ENCODE peak calls at places on chromosomes 13 and 19, in seven cellular contexts. V is stomach, Y is MG63, M is heart left ventricle, A is PC-3, H is GM12878, E is lung. J is an unnamed sample. For H3K9me3, the result is how much of the 10 kb centered on the place peaks cover.

GRCh38 chr19:2625434-2625833 is 77.1 kb downstream of the GNG7 start:
- DNase-seq in V (peak), Y (no peak), M (peak), A (no peak), H (no peak), E (no peak), J (no peak)

GRCh38 chr19:5120321-5120720 is 151.4 kb downstream of the KDM4B start:
- DNase-seq in V (no peak), Y (no peak), M (no peak), A (no peak), H (no peak), E (no peak), J (no peak)

GRCh38 chr19:16419671-16420394 is 51.9 kb downstream of the EPS15L1 start:
- DNase-seq in V (no peak), Y (no peak), M (no peak), A (no peak), H (no peak), E (no peak), J (no peak)

GRCh38 chr13:51246411-51247298 is 24.5 kb downstream of the FAM124A start:
- DNase-seq in V (no peak), Y (no peak), M (peak), A (no peak), H (no peak), E (no peak), J (no peak)

GRCh38 chr13:94712812-94713555 is 639 bp upstream of the SOX21 start:
- DNase-seq in V (peak), Y (peak), M (no peak), A (peak), H (no peak), E (no peak), J (no peak)

GRCh38 chr19:29431332-29431731 is 94.5 kb upstream of the VSTM2B start:
- DNase-seq in V (no peak), Y (no peak), M (no peak), A (no peak), H (no peak), E (no peak), J (no peak)

GRCh38 chr19:7454998-7455397 is 33.8 kb downstream of the PEX11G start:
- DNase-seq in V (no peak), Y (no peak), M (no peak), A (no peak), H (no peak), E (no peak), J (no peak)

GRCh38 chr13:73717632-73718031 is 416.6 kb downstream of the KLF12 start:
- DNase-seq in V (no peak), Y (no peak), M (no peak), A (peak), H (no peak), E (no peak), J (no peak)

GRCh38 chr13:110137677-110138008 is 169.3 kb downstream of the COL4A1 start:
- DNase-seq in V (no peak), Y (no peak), M (peak), A (peak), H (no peak), E (no peak), J (no peak)

GRCh38 chr19:1601613-1602064 is 3.6 kb downstream of the UQCR11 start:
- DNase-seq in V (no peak), Y (no peak), M (no peak), A (peak), H (no peak), E (no peak), J (no peak)

GRCh38 chr19:16161848-16162247 is 11.5 kb downstream of the CIB3 start:
- DNase-seq in V (no peak), Y (peak), M (no peak), A (peak), H (no peak), E (no peak), J (no peak)

GRCh38 chr19:18831524-18832330 is at the start of gene UPF1:
- DNase-seq in V (peak), Y (peak), M (peak), A (peak), H (no peak), E (peak), J (peak)

GRCh38 chr13:23899555-23899954 is 2.3 kb upstream of the C1QTNF9B start:
- DNase-seq in V (no peak), Y (peak), M (no peak), A (peak), H (no peak), E (no peak), J (no peak)

GRCh38 chr13:42524487-42525034 is 49.4 kb upstream of the TNFSF11 start:
- DNase-seq in V (no peak), Y (peak), M (no peak), A (peak), H (peak), E (no peak), J (no peak)

GRCh38 chr13:46521921-46522691 is 30.9 kb upstream of the LRCH1 start:
- DNase-seq in V (no peak), Y (peak), M (peak), A (no peak), H (no peak), E (no peak), J (no peak)

GRCh38 chr19:56566904-56567273 is 379 bp upstream of the ZNF470 start:
- DNase-seq in V (peak), Y (peak), M (peak), A (no peak), H (no peak), E (peak), J (no peak)

GRCh38 chr19:42197375-42197817 is 20.1 kb downstream of the DEDD2 start:
- DNase-seq in V (no peak), Y (no peak), M (no peak), A (no peak), H (no peak), E (no peak), J (no peak)

GRCh38 chr13:32045963-32046785 is 14.6 kb downstream of the FRY start:
- DNase-seq in V (no peak), Y (no peak), M (no peak), A (no peak), H (no peak), E (no peak), J (no peak)

GRCh38 chr13:23159587-23160240 is 21.1 kb upstream of the SGCG start:
- DNase-seq in V (no peak), Y (peak), M (no peak), A (no peak), H (no peak), E (no peak), J (no peak)

GRCh38 chr13:33284016-33284415 is 1.5 kb downstream of the STARD13 start:
- DNase-seq in V (no peak), Y (no peak), M (no peak), A (no peak), H (no peak), E (no peak), J (no peak)

GRCh38 chr13:46166221-46166584 is 15.8 kb downstream of the LCP1 start:
- DNase-seq in V (no peak), Y (no peak), M (no peak), A (no peak), H (no peak), E (no peak), J (no peak)

GRCh38 chr19:35509861-35510625 is 3.4 kb downstream of the DMKN start:
- DNase-seq in V (peak), Y (peak), M (peak), A (peak), H (no peak), E (peak), J (peak)

GRCh38 chr19:1837625-1838105 is 10.6 kb downstream of the REXO1 start:
- DNase-seq in V (peak), Y (no peak), M (no peak), A (peak), H (no peak), E (no peak), J (peak)

GRCh38 chr13:25222740-25223139 is 50.7 kb upstream of the AMER2 start:
- DNase-seq in V (no peak), Y (no peak), M (no peak), A (no peak), H (no peak), E (no peak), J (no peak)

GRCh38 chr19:610071-610800 is 20.6 kb downstream of the HCN2 start:
- DNase-seq in V (peak), Y (no peak), M (no peak), A (no peak), H (no peak), E (no peak), J (no peak)

DNA sequence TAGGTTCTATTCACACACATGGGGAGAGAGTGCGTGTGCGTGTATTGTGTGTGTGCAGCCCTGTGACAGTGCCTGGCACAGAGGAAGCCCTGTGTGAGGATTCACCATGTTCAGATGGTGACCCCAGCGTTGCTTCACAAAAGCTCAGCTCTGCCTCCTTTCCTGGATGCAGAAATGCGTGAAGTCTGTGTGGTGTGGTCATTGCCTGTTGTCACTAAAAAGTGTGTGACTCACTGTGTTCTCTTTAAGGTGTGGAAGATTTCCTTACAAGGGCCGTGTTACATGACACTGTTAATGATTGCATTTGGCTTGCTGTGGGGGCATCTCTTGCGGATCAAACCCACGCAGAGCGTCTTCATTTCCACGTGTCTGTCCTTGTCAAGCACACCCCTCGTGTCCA is 19.5 kb upstream of the DCUN1D2 start:
- DNase-seq in V (no peak), Y (no peak), M (no peak), A (no peak), H (no peak), E (no peak), J (no peak)
- H3K9me3 ChIP-seq in V (under half), Y (under half), M (under half), A (under half), H (under half), E (under half), J (under half)

DNA sequence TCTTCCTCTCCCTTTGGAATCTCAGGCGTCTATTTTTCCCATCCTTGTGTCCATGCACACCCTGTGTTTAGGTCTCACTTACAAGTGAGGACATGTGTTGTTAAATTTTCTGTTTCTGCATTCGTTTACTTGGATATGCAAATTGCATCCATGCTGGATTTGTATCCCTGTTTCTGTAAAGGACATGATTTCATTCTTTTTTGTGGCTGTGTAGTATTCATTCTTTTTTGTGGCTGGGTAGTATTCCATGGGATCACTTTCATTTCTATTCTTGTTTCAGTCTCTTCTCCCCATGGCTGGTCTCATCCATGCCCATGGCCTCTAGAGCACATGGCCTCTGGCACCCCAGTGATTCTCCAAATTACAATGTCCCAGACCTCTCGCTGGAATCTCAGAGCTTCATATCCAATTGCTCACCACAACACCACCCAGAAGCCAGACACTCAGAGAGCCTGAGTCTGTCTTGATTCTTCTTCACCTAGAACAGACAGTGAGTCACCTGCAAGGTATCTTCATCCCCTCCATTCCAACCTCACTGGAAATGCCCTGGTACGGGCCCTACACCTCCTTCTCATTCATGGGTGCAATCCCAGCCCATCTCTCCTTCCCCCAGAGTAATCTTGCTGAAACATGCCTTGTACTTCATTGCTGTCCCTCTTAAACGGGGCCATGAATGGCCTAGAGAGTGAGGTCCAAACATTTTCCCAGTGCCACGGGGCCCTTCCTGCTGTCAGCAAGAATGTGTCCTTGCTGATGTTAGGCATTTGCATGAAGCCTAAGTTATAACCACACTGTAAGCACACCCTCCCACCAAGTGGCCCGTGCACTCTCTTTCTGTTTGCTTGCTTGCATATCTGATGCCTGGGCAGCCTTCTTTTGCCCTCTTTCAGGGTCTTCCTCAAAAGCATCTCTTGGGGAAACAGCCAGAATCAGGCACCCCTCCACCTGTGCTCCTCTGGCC is 476.2 kb upstream of the TSHZ3 start:
- DNase-seq in V (no peak), Y (no peak), M (no peak), A (no peak), H (no peak), E (no peak), J (no peak)
- H3K9me3 ChIP-seq in V (under half), Y (under half), M (under half), A (under half), H (under half), E (under half), J (under half)

DNA sequence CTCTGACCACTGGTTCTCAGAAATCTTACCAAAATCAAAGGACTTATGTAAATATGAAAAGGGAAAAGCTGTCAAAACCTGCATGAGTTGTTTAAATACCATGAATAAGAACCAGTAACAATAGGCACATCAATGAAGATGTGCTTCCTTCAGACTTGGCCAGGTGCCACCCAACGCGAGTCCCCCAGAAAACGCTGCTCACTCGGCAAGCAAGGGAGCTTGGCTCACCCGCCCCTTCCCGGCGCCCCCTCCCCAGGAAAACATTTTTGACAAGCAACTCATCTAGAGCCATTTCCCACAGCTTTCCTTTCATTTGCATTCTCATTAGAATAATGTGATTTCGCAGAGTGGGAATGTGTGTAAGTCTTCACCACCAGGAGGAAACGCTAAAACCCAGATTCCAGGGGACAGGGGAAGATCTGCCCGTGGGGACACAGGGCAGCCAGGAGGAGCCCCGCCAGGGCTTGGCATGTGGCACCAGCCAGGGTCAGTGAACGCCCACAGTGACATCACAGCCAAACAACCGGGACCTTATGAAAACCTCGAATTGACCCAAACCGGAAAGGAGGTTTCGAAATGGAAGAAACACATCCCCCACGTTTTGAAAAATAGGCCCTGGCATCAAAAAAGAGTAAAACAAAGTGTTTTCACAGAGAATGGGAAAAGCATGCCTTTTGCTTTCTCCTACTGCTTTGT is 366.2 kb upstream of the TSHZ3 start:
- DNase-seq in V (no peak), Y (peak), M (no peak), A (no peak), H (no peak), E (no peak), J (no peak)
- H3K9me3 ChIP-seq in V (under half), Y (under half), M (under half), A (under half), H (under half), E (under half), J (under half)

GRCh38 chr13:38570706-38571105 is 116.2 kb upstream of the FREM2 start:
- DNase-seq in V (no peak), Y (no peak), M (no peak), A (no peak), H (no peak), E (no peak), J (no peak)

GRCh38 chr13:38566023-38566422 is 120.9 kb upstream of the FREM2 start:
- DNase-seq in V (no peak), Y (no peak), M (no peak), A (no peak), H (no peak), E (no peak), J (no peak)

GRCh38 chr13:38563739-38564138 is 123.1 kb upstream of the FREM2 start:
- DNase-seq in V (no peak), Y (no peak), M (no peak), A (no peak), H (no peak), E (no peak), J (no peak)

GRCh38 chr13:38566526-38566925 is 120.4 kb upstream of the FREM2 start:
- DNase-seq in V (no peak), Y (no peak), M (no peak), A (no peak), H (no peak), E (no peak), J (no peak)

DNA sequence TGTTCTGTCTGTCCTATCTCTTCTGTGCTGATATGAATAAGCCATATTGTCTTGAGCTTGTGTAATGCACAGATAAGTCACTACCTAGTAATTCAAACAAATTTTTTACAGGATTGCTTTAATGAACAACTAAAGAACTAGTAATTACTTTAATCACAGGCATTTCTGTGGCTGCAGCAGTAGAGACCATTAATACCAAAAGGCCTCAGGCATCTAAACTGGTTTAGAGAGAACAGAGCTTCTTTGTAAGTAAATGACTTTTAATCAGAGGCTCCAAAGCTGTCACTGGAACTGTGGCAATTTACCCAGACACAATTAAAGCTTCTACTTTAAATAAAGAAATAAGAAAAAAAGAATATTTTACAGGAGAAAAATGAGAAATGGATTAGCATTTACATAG is 122.1 kb upstream of the FREM2 start:
- DNase-seq in V (no peak), Y (no peak), M (no peak), A (no peak), H (no peak), E (no peak), J (no peak)
- H3K9me3 ChIP-seq in V (under half), Y (under half), M (under half), A (under half), H (under half), E (under half), J (under half)

J was measured in T-helper 17 cell.